ENCODE peak calls at places on chromosome 13, in seven cellular contexts. U is mucosa of descending colon, H is NT2/D1, A is lower leg skin, L is testis, T is neuronal stem cell, X is epithelial cell of esophagus. N is an unnamed sample.

GRCh38 chr13:43664700-43665191 is 122.0 kb downstream of the ENOX1 start:
- DNase-seq in H (no peak), A (no peak), L (no peak), U (peak), X (peak), T (no peak), N (peak)

GRCh38 chr13:45626731-45627374 is 11.3 kb upstream of the ERICH6B start:
- DNase-seq in X (no peak), A (no peak), T (no peak), H (no peak), U (no peak), L (no peak), N (no peak)

GRCh38 chr13:108176685-108177274 is 38.6 kb downstream of the LIG4 start:
- DNase-seq in T (no peak), X (peak), U (no peak), A (no peak), H (peak), L (peak), N (no peak)

GRCh38 chr13:73754727-73755292 is 379.4 kb downstream of the KLF12 start:
- DNase-seq in L (peak), T (peak), X (peak), U (no peak), H (peak), A (no peak), N (no peak)

GRCh38 chr13:27476943-27477681 is 26.7 kb upstream of the MTIF3 start:
- DNase-seq in H (no peak), X (peak), T (no peak), A (no peak), U (no peak), L (no peak), N (peak)

GRCh38 chr13:21104199-21105019 is 43.0 kb upstream of the LATS2 start:
- DNase-seq in X (no peak), L (no peak), U (no peak), H (no peak), A (peak), T (no peak), N (no peak)

GRCh38 chr13:71866173-71867091 is 572 bp downstream of the DACH1 start:
- DNase-seq in X (peak), U (peak), L (no peak), A (peak), T (no peak), H (no peak), N (no peak)

GRCh38 chr13:111595276-111595675 is 274.8 kb downstream of the TEX29 start:
- DNase-seq in T (no peak), X (no peak), U (no peak), A (peak), L (no peak), H (no peak), N (no peak)

GRCh38 chr13:113562085-113562749 is 22.3 kb upstream of the TFDP1 start:
- DNase-seq in X (peak), T (peak), H (peak), U (peak), L (peak), A (peak), N (peak)

GRCh38 chr13:99280166-99280565 is 22.0 kb upstream of the GPR18 start:
- DNase-seq in X (peak), L (no peak), H (no peak), U (no peak), T (no peak), A (no peak), N (peak)

GRCh38 chr13:44436589-44437337 is 63.1 kb downstream of the SERP2 start:
- DNase-seq in U (peak), L (peak), A (peak), X (peak), T (peak), H (peak), N (peak)

GRCh38 chr13:113820813-113821651 is 42.8 kb downstream of the GAS6 start:
- DNase-seq in A (peak), T (no peak), X (peak), L (peak), U (no peak), H (no peak), N (peak)

GRCh38 chr13:25798998-25799397 is 252.8 kb downstream of the SHISA2 start:
- DNase-seq in T (no peak), X (no peak), A (no peak), H (no peak), U (no peak), L (no peak), N (no peak)

GRCh38 chr13:61339054-61339621 is 76.5 kb downstream of the PCDH20 start:
- DNase-seq in U (peak), H (no peak), A (no peak), L (peak), X (peak), T (no peak), N (no peak)

GRCh38 chr13:114130708-114131580 is 1.5 kb downstream of the RASA3 start:
- DNase-seq in X (peak), L (no peak), H (no peak), U (peak), T (no peak), A (no peak), N (peak)

GRCh38 chr13:23744315-23744714 is 144.9 kb downstream of the MIPEP start:
- DNase-seq in L (no peak), T (no peak), U (no peak), A (no peak), H (no peak), X (peak), N (no peak)

GRCh38 chr13:66216723-66217122 is 1013.4 kb downstream of the PCDH9 start:
- DNase-seq in T (no peak), U (no peak), X (no peak), A (no peak), L (no peak), H (no peak), N (peak)

GRCh38 chr13:99981115-99982020 is at the start of gene ZIC2:
- DNase-seq in T (peak), A (no peak), L (no peak), H (no peak), X (peak), U (peak), N (no peak)

GRCh38 chr13:98372886-98373285 is 195.8 kb upstream of the RNF113B start:
- DNase-seq in H (no peak), U (no peak), A (no peak), L (no peak), X (no peak), T (no peak), N (peak)

GRCh38 chr13:30247406-30247805 is 59.9 kb downstream of the KATNAL1 start:
- DNase-seq in L (no peak), A (no peak), T (no peak), U (no peak), H (no peak), X (no peak), N (no peak)

GRCh38 chr13:19587635-19588300 is 26.4 kb upstream of the TPTE2 start:
- DNase-seq in T (no peak), A (peak), L (peak), X (peak), H (no peak), U (no peak), N (no peak)

DNA sequence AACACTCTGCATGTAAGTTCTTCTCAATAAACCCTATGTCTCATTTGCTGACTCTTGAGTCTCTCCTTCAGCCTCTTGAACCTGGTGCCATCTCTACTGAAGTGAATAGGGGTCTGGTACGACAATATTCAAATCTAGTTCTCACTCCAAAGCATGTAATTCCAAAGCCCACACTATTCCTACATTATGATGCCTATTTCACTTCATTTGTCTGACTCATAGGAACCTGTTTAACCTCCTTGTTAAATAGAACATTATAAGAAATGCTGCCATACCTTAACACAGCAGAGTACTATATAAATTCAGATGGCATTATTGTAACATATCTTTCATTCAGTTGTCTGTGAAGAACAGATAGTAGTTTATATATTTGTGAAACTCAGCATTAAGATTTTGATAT is 67.1 kb downstream of the STARD13 start:
- DNase-seq in L (no peak), X (peak), T (no peak), H (no peak), U (no peak), A (no peak), N (no peak)
- H3K4me3 ChIP-seq in L (no peak), X (no peak), T (no peak), H (no peak), U (no peak), A (no peak), N (no peak)

DNA sequence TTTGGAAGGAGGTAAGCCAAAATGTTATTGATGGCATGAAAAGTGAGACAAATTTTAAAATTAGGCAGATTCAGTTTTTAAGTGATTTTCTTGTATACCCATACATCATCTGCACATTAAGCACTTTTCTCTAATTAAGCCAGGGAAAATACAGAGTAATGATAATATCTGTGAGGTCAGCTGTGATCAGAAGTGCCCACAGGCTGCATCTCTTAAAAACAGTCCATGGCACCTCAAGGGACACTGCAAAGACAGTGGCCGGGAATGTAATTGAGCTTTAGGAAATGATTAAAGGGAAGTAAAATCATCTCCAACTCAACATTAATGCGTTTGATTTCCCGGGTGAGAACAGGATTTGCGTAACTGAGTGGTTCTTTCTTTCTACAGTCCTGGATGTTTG is 2.0 kb downstream of the COL4A1 start:
- DNase-seq in H (no peak), T (no peak), A (peak), U (no peak), X (no peak), L (no peak), N (no peak)
- H3K4me3 ChIP-seq in H (no peak), T (no peak), A (no peak), U (no peak), X (no peak), L (no peak), N (peak)

GRCh38 chr13:91032104-91032503 is 315.4 kb upstream of the MIR17HG start:
- DNase-seq in L (no peak), H (no peak), U (no peak), A (no peak), T (no peak), X (no peak), N (no peak)

GRCh38 chr13:91036886-91037285 is 310.6 kb upstream of the MIR17HG start:
- DNase-seq in T (no peak), L (no peak), H (no peak), A (no peak), U (no peak), X (no peak), N (no peak)

GRCh38 chr13:91031508-91031907 is 316.0 kb upstream of the MIR17HG start:
- DNase-seq in L (no peak), U (no peak), T (no peak), A (no peak), H (no peak), X (no peak), N (no peak)
- H3K4me3 ChIP-seq in L (no peak), U (no peak), T (no peak), A (no peak), H (no peak), X (no peak), N (no peak)

GRCh38 chr13:36438594-36439483 is 6.5 kb downstream of the CCNA1 start:
- DNase-seq in A (no peak), X (peak), T (no peak), L (no peak), H (no peak), U (no peak), N (no peak)
- H3K4me3 ChIP-seq in A (no peak), X (no peak), T (no peak), L (no peak), H (no peak), U (no peak), N (no peak)

GRCh38 chr13:50529154-50529882 is 314.2 kb downstream of the DLEU7 start:
- DNase-seq in T (no peak), U (peak), H (no peak), A (peak), L (peak), X (peak), N (peak)
- H3K4me3 ChIP-seq in T (no peak), U (no peak), H (no peak), A (no peak), L (no peak), X (no peak), N (no peak)

GRCh38 chr13:75675421-75675820 is 39.3 kb downstream of the LMO7 start:
- DNase-seq in X (no peak), U (no peak), T (no peak), L (no peak), A (no peak), H (no peak), N (no peak)
- H3K4me3 ChIP-seq in X (no peak), U (no peak), T (no peak), L (no peak), A (no peak), H (no peak), N (no peak)

N was measured in skeletal muscle cell.